ENCODE peak calls at places on chromosome 15, in nine cellular contexts. One of them, this sample, is unnamed.

GRCh38 chr15:60526127-60526616 is 47.2 kb upstream of the ICE2 start:
- DNase-seq in progenitor cell of endocrine pancreas: no peak
- DNase-seq in dorsolateral prefrontal cortex: no peak
- DNase-seq in lower lobe of right lung: no peak
- DNase-seq in choroid plexus epithelial cell: no peak
- DNase-seq in nephron progenitor cell: no peak
- DNase-seq in osteocyte: no peak
- DNase-seq in RWPE1: no peak
- DNase-seq in B cell: no peak
- DNase-seq in this sample: no peak

GRCh38 chr15:67145307-67145610 is 79.9 kb downstream of the SMAD3 start:
- DNase-seq in nephron progenitor cell: no peak
- DNase-seq in choroid plexus epithelial cell: no peak
- DNase-seq in dorsolateral prefrontal cortex: no peak
- DNase-seq in B cell: no peak
- DNase-seq in RWPE1: no peak
- DNase-seq in progenitor cell of endocrine pancreas: no peak
- DNase-seq in lower lobe of right lung: no peak
- DNase-seq in osteocyte: no peak
- DNase-seq in this sample: no peak

GRCh38 chr15:93861956-93862741 is 369.2 kb upstream of the MCTP2 start:
- DNase-seq in progenitor cell of endocrine pancreas: no peak
- DNase-seq in choroid plexus epithelial cell: no peak
- DNase-seq in osteocyte: no peak
- DNase-seq in nephron progenitor cell: no peak
- DNase-seq in dorsolateral prefrontal cortex: no peak
- DNase-seq in RWPE1: no peak
- DNase-seq in lower lobe of right lung: peak; percentile 46
- DNase-seq in B cell: no peak
- DNase-seq in this sample: no peak

GRCh38 chr15:83843511-83843910 is 189.6 kb downstream of the ADAMTSL3 start:
- DNase-seq in progenitor cell of endocrine pancreas: no peak
- DNase-seq in choroid plexus epithelial cell: peak; percentile 42
- DNase-seq in osteocyte: no peak
- DNase-seq in dorsolateral prefrontal cortex: no peak
- DNase-seq in lower lobe of right lung: no peak
- DNase-seq in nephron progenitor cell: no peak
- DNase-seq in B cell: no peak
- DNase-seq in RWPE1: no peak
- DNase-seq in this sample: no peak

GRCh38 chr15:42820811-42821210 is 83.9 kb upstream of the CDAN1 start:
- DNase-seq in lower lobe of right lung: no peak
- DNase-seq in progenitor cell of endocrine pancreas: no peak
- DNase-seq in B cell: no peak
- DNase-seq in nephron progenitor cell: no peak
- DNase-seq in osteocyte: no peak
- DNase-seq in dorsolateral prefrontal cortex: no peak
- DNase-seq in choroid plexus epithelial cell: no peak
- DNase-seq in RWPE1: no peak
- DNase-seq in this sample: no peak

GRCh38 chr15:84734794-84735479 is 13.5 kb upstream of the ZNF592 start:
- DNase-seq in B cell: peak; percentile 84
- DNase-seq in lower lobe of right lung: peak; percentile 80
- DNase-seq in osteocyte: no peak
- DNase-seq in nephron progenitor cell: peak; percentile 40
- DNase-seq in choroid plexus epithelial cell: peak; percentile 67
- DNase-seq in progenitor cell of endocrine pancreas: peak; percentile 25
- DNase-seq in dorsolateral prefrontal cortex: no peak
- DNase-seq in RWPE1: no peak
- DNase-seq in this sample: peak; percentile 66

GRCh38 chr15:41798607-41799487 is 24.6 kb downstream of the MAPKBP1 start:
- DNase-seq in choroid plexus epithelial cell: no peak
- DNase-seq in osteocyte: no peak
- DNase-seq in progenitor cell of endocrine pancreas: no peak
- DNase-seq in lower lobe of right lung: no peak
- DNase-seq in RWPE1: peak; percentile 39
- DNase-seq in dorsolateral prefrontal cortex: no peak
- DNase-seq in B cell: no peak
- DNase-seq in nephron progenitor cell: no peak
- DNase-seq in this sample: no peak

GRCh38 chr15:75577401-75578205 is 1.5 kb downstream of the PTPN9 start:
- DNase-seq in progenitor cell of endocrine pancreas: no peak
- DNase-seq in osteocyte: no peak
- DNase-seq in RWPE1: peak; percentile 36
- DNase-seq in dorsolateral prefrontal cortex: no peak
- DNase-seq in nephron progenitor cell: no peak
- DNase-seq in choroid plexus epithelial cell: peak; percentile 61
- DNase-seq in B cell: peak; percentile 15
- DNase-seq in lower lobe of right lung: no peak
- DNase-seq in this sample: no peak

GRCh38 chr15:89042387-89042786 is 45.9 kb upstream of the ABHD2 start:
- DNase-seq in nephron progenitor cell: no peak
- DNase-seq in dorsolateral prefrontal cortex: no peak
- DNase-seq in choroid plexus epithelial cell: no peak
- DNase-seq in lower lobe of right lung: no peak
- DNase-seq in RWPE1: no peak
- DNase-seq in B cell: no peak
- DNase-seq in osteocyte: no peak
- DNase-seq in progenitor cell of endocrine pancreas: no peak
- DNase-seq in this sample: no peak

GRCh38 chr15:43469867-43470266 is 23.1 kb downstream of the TP53BP1 start:
- DNase-seq in RWPE1: no peak
- DNase-seq in dorsolateral prefrontal cortex: no peak
- DNase-seq in B cell: no peak
- DNase-seq in osteocyte: no peak
- DNase-seq in choroid plexus epithelial cell: peak; percentile 64
- DNase-seq in lower lobe of right lung: no peak
- DNase-seq in nephron progenitor cell: no peak
- DNase-seq in progenitor cell of endocrine pancreas: no peak
- DNase-seq in this sample: no peak

GRCh38 chr15:74425634-74426033 is 8.1 kb downstream of the SEMA7A start:
- DNase-seq in nephron progenitor cell: no peak
- DNase-seq in dorsolateral prefrontal cortex: no peak
- DNase-seq in B cell: peak; percentile 21
- DNase-seq in RWPE1: no peak
- DNase-seq in progenitor cell of endocrine pancreas: no peak
- DNase-seq in choroid plexus epithelial cell: no peak
- DNase-seq in lower lobe of right lung: no peak
- DNase-seq in osteocyte: no peak
- DNase-seq in this sample: no peak

GRCh38 chr15:71182522-71182921 is 67.3 kb downstream of the THSD4 start:
- DNase-seq in choroid plexus epithelial cell: no peak
- DNase-seq in B cell: no peak
- DNase-seq in RWPE1: no peak
- DNase-seq in lower lobe of right lung: no peak
- DNase-seq in progenitor cell of endocrine pancreas: no peak
- DNase-seq in nephron progenitor cell: no peak
- DNase-seq in osteocyte: no peak
- DNase-seq in dorsolateral prefrontal cortex: no peak
- DNase-seq in this sample: no peak

GRCh38 chr15:89472785-89473256 is 23.6 kb downstream of the RHCG start:
- DNase-seq in nephron progenitor cell: peak; percentile 85
- DNase-seq in RWPE1: peak; percentile 67
- DNase-seq in progenitor cell of endocrine pancreas: peak; percentile 77
- DNase-seq in osteocyte: no peak
- DNase-seq in lower lobe of right lung: no peak
- DNase-seq in dorsolateral prefrontal cortex: no peak
- DNase-seq in B cell: peak; percentile 83
- DNase-seq in choroid plexus epithelial cell: peak; percentile 72
- DNase-seq in this sample: peak; percentile 79

GRCh38 chr15:66456211-66456610 is 41.4 kb downstream of the SNAPC5 start:
- DNase-seq in dorsolateral prefrontal cortex: no peak
- DNase-seq in progenitor cell of endocrine pancreas: no peak
- DNase-seq in osteocyte: no peak
- DNase-seq in lower lobe of right lung: no peak
- DNase-seq in nephron progenitor cell: no peak
- DNase-seq in choroid plexus epithelial cell: no peak
- DNase-seq in RWPE1: no peak
- DNase-seq in B cell: no peak
- DNase-seq in this sample: no peak

GRCh38 chr15:66472176-66472999 is 25.2 kb downstream of the SNAPC5 start:
- DNase-seq in lower lobe of right lung: no peak
- DNase-seq in osteocyte: no peak
- DNase-seq in nephron progenitor cell: no peak
- DNase-seq in B cell: peak; percentile 56
- DNase-seq in progenitor cell of endocrine pancreas: no peak
- DNase-seq in dorsolateral prefrontal cortex: no peak
- DNase-seq in choroid plexus epithelial cell: peak; percentile 61
- DNase-seq in RWPE1: no peak
- DNase-seq in this sample: peak; percentile 81

GRCh38 chr15:98889930-98890695 is 117.5 kb downstream of the PGPEP1L start:
- DNase-seq in nephron progenitor cell: no peak
- DNase-seq in choroid plexus epithelial cell: peak; percentile 93
- DNase-seq in dorsolateral prefrontal cortex: no peak
- DNase-seq in osteocyte: no peak
- DNase-seq in B cell: no peak
- DNase-seq in progenitor cell of endocrine pancreas: no peak
- DNase-seq in lower lobe of right lung: no peak
- DNase-seq in RWPE1: peak; percentile 58
- DNase-seq in this sample: no peak

GRCh38 chr15:49223536-49224274 is 53.7 kb downstream of the GALK2 start:
- DNase-seq in nephron progenitor cell: no peak
- DNase-seq in RWPE1: no peak
- DNase-seq in osteocyte: no peak
- DNase-seq in progenitor cell of endocrine pancreas: no peak
- DNase-seq in B cell: no peak
- DNase-seq in lower lobe of right lung: no peak
- DNase-seq in choroid plexus epithelial cell: no peak
- DNase-seq in dorsolateral prefrontal cortex: no peak
- DNase-seq in this sample: no peak

GRCh38 chr15:88744548-88745020 is 58.7 kb upstream of the ACAN start:
- DNase-seq in osteocyte: peak; percentile 46
- DNase-seq in lower lobe of right lung: no peak
- DNase-seq in nephron progenitor cell: no peak
- DNase-seq in dorsolateral prefrontal cortex: no peak
- DNase-seq in progenitor cell of endocrine pancreas: no peak
- DNase-seq in RWPE1: no peak
- DNase-seq in B cell: no peak
- DNase-seq in choroid plexus epithelial cell: peak; percentile 37
- DNase-seq in this sample: no peak

GRCh38 chr15:42286445-42287029 is 13.3 kb upstream of the TMEM87A start:
- DNase-seq in RWPE1: no peak
- DNase-seq in dorsolateral prefrontal cortex: no peak
- DNase-seq in B cell: no peak
- DNase-seq in osteocyte: no peak
- DNase-seq in choroid plexus epithelial cell: peak; percentile 51
- DNase-seq in nephron progenitor cell: no peak
- DNase-seq in lower lobe of right lung: no peak
- DNase-seq in progenitor cell of endocrine pancreas: no peak
- DNase-seq in this sample: no peak

GRCh38 chr15:96330064-96330449 is 443 bp upstream of the NR2F2 start:
- DNase-seq in osteocyte: peak; percentile 92
- DNase-seq in progenitor cell of endocrine pancreas: no peak
- DNase-seq in RWPE1: peak; percentile 64
- DNase-seq in lower lobe of right lung: peak; percentile 74
- DNase-seq in choroid plexus epithelial cell: peak; percentile 90
- DNase-seq in dorsolateral prefrontal cortex: no peak
- DNase-seq in B cell: no peak
- DNase-seq in nephron progenitor cell: no peak
- DNase-seq in this sample: no peak

DNA sequence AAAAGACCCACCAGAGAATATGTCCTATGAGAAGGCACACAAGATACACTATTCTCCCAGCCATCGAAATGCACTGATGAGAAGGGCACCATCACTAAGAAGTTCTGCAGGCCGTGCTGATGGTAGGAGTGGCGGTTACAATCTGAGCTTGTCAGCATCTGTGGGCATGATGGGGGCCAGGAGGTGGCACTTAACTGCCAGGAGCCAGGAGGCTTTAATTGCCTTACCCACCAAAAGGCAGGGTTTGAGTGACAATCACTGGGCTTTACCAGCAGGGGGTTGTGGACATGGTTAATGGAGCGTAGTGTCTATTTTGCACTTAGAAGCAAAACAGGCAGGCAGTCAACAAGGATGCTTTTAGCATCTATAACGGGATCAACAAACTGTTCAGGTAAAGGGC is 16.0 kb upstream of the SQOR start:
- DNase-seq in progenitor cell of endocrine pancreas: no peak
- DNase-seq in dorsolateral prefrontal cortex: no peak
- DNase-seq in choroid plexus epithelial cell: no peak
- DNase-seq in osteocyte: no peak
- DNase-seq in lower lobe of right lung: no peak
- DNase-seq in B cell: no peak
- DNase-seq in RWPE1: no peak
- DNase-seq in nephron progenitor cell: peak; percentile 6
- DNase-seq in this sample: no peak
- TF ChIP-seq CTCF in progenitor cell of endocrine pancreas: peak; percentile 21
- TF ChIP-seq CTCF in dorsolateral prefrontal cortex: no peak
- TF ChIP-seq CTCF in choroid plexus epithelial cell: no peak
- TF ChIP-seq CTCF in osteocyte: no peak
- TF ChIP-seq CTCF in lower lobe of right lung: no peak
- TF ChIP-seq CTCF in B cell: peak; percentile 13
- TF ChIP-seq CTCF in RWPE1: no peak
- TF ChIP-seq CTCF in nephron progenitor cell: no peak
- TF ChIP-seq CTCF in this sample: no peak

DNA sequence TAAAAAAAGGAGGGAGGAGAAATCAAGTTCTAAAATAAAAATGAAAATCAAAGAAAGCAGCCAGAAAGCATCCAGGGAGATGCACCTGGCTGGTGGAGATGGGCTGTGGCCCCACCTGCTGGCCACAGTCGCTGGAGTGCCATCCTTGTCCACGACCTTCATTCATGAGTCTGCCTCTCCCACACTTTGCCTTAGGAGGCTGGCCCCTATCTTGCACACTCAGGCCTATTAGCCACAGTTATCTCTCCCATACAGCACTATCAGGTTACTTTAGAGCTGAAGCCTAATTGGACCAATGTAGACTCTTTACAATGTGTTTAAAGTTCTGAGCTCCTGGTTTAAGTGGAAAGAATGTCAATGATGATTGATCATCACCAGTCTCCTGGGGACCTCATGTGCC is 392.0 kb upstream of the RORA start:
- DNase-seq in B cell: peak; percentile 3
- DNase-seq in RWPE1: peak; percentile 30
- DNase-seq in osteocyte: no peak
- DNase-seq in lower lobe of right lung: no peak
- DNase-seq in progenitor cell of endocrine pancreas: peak; percentile 16
- DNase-seq in dorsolateral prefrontal cortex: no peak
- DNase-seq in choroid plexus epithelial cell: peak; percentile 37
- DNase-seq in nephron progenitor cell: peak; percentile 53
- DNase-seq in this sample: no peak
- TF ChIP-seq CTCF in B cell: no peak
- TF ChIP-seq CTCF in RWPE1: peak; percentile 58
- TF ChIP-seq CTCF in osteocyte: peak; percentile 48
- TF ChIP-seq CTCF in lower lobe of right lung: peak; percentile 36
- TF ChIP-seq CTCF in progenitor cell of endocrine pancreas: peak; percentile 77
- TF ChIP-seq CTCF in dorsolateral prefrontal cortex: peak; percentile 49
- TF ChIP-seq CTCF in choroid plexus epithelial cell: peak; percentile 65
- TF ChIP-seq CTCF in nephron progenitor cell: peak; percentile 70
- TF ChIP-seq CTCF in this sample: peak; percentile 47

GRCh38 chr15:61996056-61996635 is 64.1 kb downstream of the VPS13C start:
- DNase-seq in nephron progenitor cell: no peak
- DNase-seq in lower lobe of right lung: no peak
- DNase-seq in B cell: no peak
- DNase-seq in choroid plexus epithelial cell: peak; percentile 31
- DNase-seq in osteocyte: no peak
- DNase-seq in RWPE1: no peak
- DNase-seq in progenitor cell of endocrine pancreas: no peak
- DNase-seq in dorsolateral prefrontal cortex: no peak
- DNase-seq in this sample: peak; percentile 9
- TF ChIP-seq CTCF in nephron progenitor cell: no peak
- TF ChIP-seq CTCF in lower lobe of right lung: no peak
- TF ChIP-seq CTCF in B cell: no peak
- TF ChIP-seq CTCF in choroid plexus epithelial cell: no peak
- TF ChIP-seq CTCF in osteocyte: no peak
- TF ChIP-seq CTCF in RWPE1: no peak
- TF ChIP-seq CTCF in progenitor cell of endocrine pancreas: no peak
- TF ChIP-seq CTCF in dorsolateral prefrontal cortex: no peak
- TF ChIP-seq CTCF in this sample: no peak

GRCh38 chr15:63122002-63122893 is 587 bp downstream of the LACTB start:
- DNase-seq in RWPE1: peak; percentile 91
- DNase-seq in B cell: peak; percentile 84
- DNase-seq in osteocyte: peak; percentile 91
- DNase-seq in dorsolateral prefrontal cortex: peak; percentile 73
- DNase-seq in nephron progenitor cell: peak; percentile 84
- DNase-seq in choroid plexus epithelial cell: peak; percentile 83
- DNase-seq in lower lobe of right lung: peak; percentile 94
- DNase-seq in progenitor cell of endocrine pancreas: peak; percentile 82
- DNase-seq in this sample: peak; percentile 97
- TF ChIP-seq CTCF in RWPE1: no peak
- TF ChIP-seq CTCF in B cell: peak; percentile 12
- TF ChIP-seq CTCF in osteocyte: peak; percentile 31
- TF ChIP-seq CTCF in dorsolateral prefrontal cortex: no peak
- TF ChIP-seq CTCF in nephron progenitor cell: no peak
- TF ChIP-seq CTCF in choroid plexus epithelial cell: peak; percentile 17
- TF ChIP-seq CTCF in lower lobe of right lung: peak; percentile 30
- TF ChIP-seq CTCF in progenitor cell of endocrine pancreas: peak; percentile 50
- TF ChIP-seq CTCF in this sample: no peak

This sample was measured in GM10248.